ENCODE peak calls at places on chromosomes 6 and 20, in seven cellular contexts. B is K562; V is activated CD8-positive, alpha-beta memory T cell treated with anti-CD3 and anti-CD28 coated beads for 48 hours; O is mucosa of gallbladder; J is glutamatergic neuron; K is T-helper 1 cell; L is GM03348. P is an unnamed sample.

GRCh38 chr6:159520002-159520401 is 173.0 kb downstream of the SOD2 start:
- DNase-seq in O (no peak), J (no peak), K (no peak), L (no peak), B (peak), V (no peak), P (no peak)

GRCh38 chr6:3022765-3023662 is 23.3 kb downstream of the NQO2 start:
- DNase-seq in K (peak), O (no peak), L (no peak), V (no peak), J (no peak), B (peak), P (peak)

GRCh38 chr6:170271771-170272314 is 19.0 kb downstream of the DLL1 start:
- DNase-seq in V (peak), L (no peak), O (peak), J (no peak), B (no peak), K (peak), P (peak)

GRCh38 chr20:51042657-51043247 is 19.8 kb upstream of the KCNG1 start:
- DNase-seq in B (no peak), K (no peak), V (no peak), O (no peak), J (no peak), L (no peak), P (peak)

GRCh38 chr20:34983089-34983820 is 27.6 kb downstream of the MYH7B start:
- DNase-seq in V (no peak), L (no peak), J (no peak), B (no peak), K (no peak), O (no peak), P (peak)

GRCh38 chr6:26493258-26493657 is 6.8 kb upstream of the BTN1A1 start:
- DNase-seq in K (peak), J (no peak), B (peak), L (peak), O (no peak), V (no peak), P (no peak)

GRCh38 chr6:54419885-54420284 is 111.6 kb downstream of the TINAG start:
- DNase-seq in K (no peak), B (no peak), L (peak), V (no peak), O (no peak), J (no peak), P (no peak)

GRCh38 chr6:20669571-20670314 is 135.5 kb downstream of the CDKAL1 start:
- DNase-seq in K (peak), B (peak), L (no peak), O (no peak), J (no peak), V (no peak), P (no peak)

GRCh38 chr6:26130581-26131247 is 43.5 kb downstream of the HFE start:
- DNase-seq in O (no peak), J (no peak), K (no peak), B (no peak), L (no peak), V (no peak), P (no peak)

GRCh38 chr6:137651591-137652335 is 157.6 kb upstream of the OLIG3 start:
- DNase-seq in O (peak), B (no peak), J (no peak), V (no peak), L (no peak), K (no peak), P (no peak)

GRCh38 chr20:561437-562231 is 18.0 kb upstream of the CSNK2A1 start:
- DNase-seq in K (peak), L (peak), V (no peak), B (peak), J (peak), O (peak), P (no peak)

GRCh38 chr6:118791499-118791898 is 102.5 kb upstream of the ASF1A start:
- DNase-seq in K (no peak), J (no peak), V (no peak), L (no peak), B (no peak), O (no peak), P (no peak)

GRCh38 chr20:49856904-49857303 is 44.3 kb downstream of the SLC9A8 start:
- DNase-seq in L (no peak), B (no peak), J (no peak), O (no peak), K (no peak), V (no peak), P (no peak)

GRCh38 chr6:110618591-110619267 is 142.3 kb upstream of the SLC22A16 start:
- DNase-seq in L (no peak), J (no peak), B (peak), V (no peak), O (no peak), K (peak), P (no peak)

GRCh38 chr6:46502486-46503119 is 11.4 kb upstream of the RCAN2 start:
- DNase-seq in V (no peak), O (no peak), K (no peak), J (no peak), L (no peak), B (no peak), P (no peak)

GRCh38 chr6:128512296-128512695 is 8.1 kb downstream of the PTPRK start:
- DNase-seq in L (no peak), V (no peak), J (no peak), K (no peak), O (no peak), B (no peak), P (no peak)

GRCh38 chr6:14001329-14002012 is 76.7 kb downstream of the RNF182 start:
- DNase-seq in V (no peak), L (peak), K (no peak), B (no peak), O (no peak), J (no peak), P (no peak)

GRCh38 chr6:110628330-110628729 is 151.9 kb upstream of the SLC22A16 start:
- DNase-seq in B (no peak), L (peak), J (no peak), V (no peak), O (no peak), K (no peak), P (no peak)

GRCh38 chr6:15319677-15320076 is 73.8 kb downstream of the JARID2 start:
- DNase-seq in K (no peak), L (no peak), B (no peak), J (no peak), V (no peak), O (no peak), P (no peak)

GRCh38 chr6:17470209-17470952 is 77.0 kb downstream of the CAP2 start:
- DNase-seq in V (no peak), B (no peak), O (no peak), L (peak), K (no peak), J (no peak), P (no peak)

GRCh38 chr20:23776067-23776771 is 25.5 kb upstream of the CST1 start:
- DNase-seq in V (no peak), J (peak), B (no peak), L (no peak), O (no peak), K (no peak), P (no peak)

GRCh38 chr6:82955841-82956240 is 109.8 kb downstream of the UBE3D start:
- DNase-seq in K (no peak), B (no peak), L (peak), O (no peak), V (no peak), J (no peak), P (no peak)

GRCh38 chr6:27078734-27079357 is 168.7 kb upstream of the PRSS16 start:
- DNase-seq in B (peak), K (peak), L (peak), V (no peak), J (peak), O (peak), P (no peak)

GRCh38 chr6:136774228-136775041 is 17.8 kb downstream of the MAP3K5 start:
- DNase-seq in L (peak), B (no peak), O (no peak), V (no peak), J (no peak), K (peak), P (no peak)

GRCh38 chr6:107264357-107264831 is 149.1 kb upstream of the BEND3 start:
- DNase-seq in K (no peak), O (no peak), V (no peak), J (no peak), L (peak), B (no peak), P (no peak)

GRCh38 chr6:34810936-34811632 is 19.2 kb downstream of the BLTP3A start:
- DNase-seq in O (peak), J (no peak), L (no peak), V (no peak), B (no peak), K (peak), P (no peak)

GRCh38 chr20:50558483-50558925 is 48.3 kb downstream of the PTPN1 start:
- DNase-seq in O (no peak), V (no peak), K (no peak), L (no peak), B (peak), J (no peak), P (no peak)

GRCh38 chr6:22366214-22366613 is 69.4 kb upstream of the PRL start:
- DNase-seq in O (no peak), B (no peak), J (no peak), L (no peak), K (no peak), V (no peak), P (no peak)

GRCh38 chr6:165034271-165034741 is 275.1 kb downstream of the C6orf118 start:
- DNase-seq in O (no peak), L (peak), V (no peak), K (no peak), B (no peak), J (no peak), P (no peak)

GRCh38 chr6:159790947-159791598 is 806 bp downstream of the MRPL18 start:
- DNase-seq in O (no peak), V (no peak), B (no peak), J (no peak), L (no peak), K (peak), P (peak)

P was measured in spleen.